ENCODE peak calls at places on chromosomes 2 and 18, in four cellular contexts. I is GM12865, C is fibroblast of pulmonary artery, L is NCI-H1417. Y is an unnamed sample.

GRCh38 chr2:121377676-121378075 is 92.7 kb upstream of the TFCP2L1 start:
- DNase-seq in C (peak; percentile 36), L (peak; percentile 26), I (no peak), Y (no peak)

GRCh38 chr2:25168256-25169072 is at the start of gene POMC:
- DNase-seq in C (peak; percentile 30), L (peak; percentile 81), I (peak; percentile 34), Y (peak; percentile 53)

GRCh38 chr18:40553029-40553428 is 1402.0 kb upstream of the PIK3C3 start:
- DNase-seq in I (no peak), L (no peak), C (no peak), Y (no peak)

GRCh38 chr18:67669993-67670671 is 153.6 kb upstream of the DSEL start:
- DNase-seq in C (peak; percentile 90), L (no peak), I (no peak), Y (peak; percentile 93)

GRCh38 chr2:218375212-218375611 is 6.9 kb upstream of the SLC11A1 start:
- DNase-seq in I (no peak), C (peak; percentile 90), L (no peak), Y (peak; percentile 81)

GRCh38 chr2:144521702-144522101 is 1.8 kb upstream of the ZEB2 start:
- DNase-seq in I (no peak), C (no peak), L (no peak), Y (no peak)

GRCh38 chr2:177868792-177869191 is 203.8 kb downstream of the PDE11A start:
- DNase-seq in I (no peak), L (no peak), C (no peak), Y (no peak)

GRCh38 chr2:45973426-45973825 is 322.0 kb downstream of the PRKCE start:
- DNase-seq in L (peak; percentile 59), I (no peak), C (no peak), Y (no peak)

GRCh38 chr2:182144039-182144779 is 158.6 kb downstream of the PPP1R1C start:
- DNase-seq in C (no peak), I (no peak), L (peak; percentile 71), Y (no peak)

GRCh38 chr18:28541276-28541930 is 364.5 kb upstream of the CDH2 start:
- DNase-seq in I (no peak), L (no peak), C (no peak), Y (peak; percentile 25)

GRCh38 chr18:24704921-24705620 is 244.6 kb downstream of the HRH4 start:
- DNase-seq in I (no peak), C (no peak), L (no peak), Y (peak; percentile 48)

GRCh38 chr2:237435844-237436590 is 22.1 kb upstream of the COL6A3 start:
- DNase-seq in C (peak; percentile 92), L (no peak), I (no peak), Y (peak; percentile 77)

GRCh38 chr2:20185176-20186022 is 39.5 kb downstream of the SDC1 start:
- DNase-seq in I (no peak), L (peak; percentile 39), C (peak; percentile 29), Y (no peak)

GRCh38 chr2:201542291-201542690 is 90.8 kb downstream of the STRADB start:
- DNase-seq in C (no peak), L (peak; percentile 25), I (no peak), Y (no peak)